ENCODE peak calls at places on chromosome X, in six cellular contexts. R, A, O, I, X and J are unnamed samples.

GRCh38 chrX:38220936-38221386 is 290 bp upstream of the SRPX start:
- DNase-seq in R (no peak), A (no peak), O (no peak), I (peak; percentile 48), X (peak; percentile 24), J (peak; percentile 58)

GRCh38 chrX:29281078-29281742 is 694.0 kb downstream of the IL1RAPL1 start:
- DNase-seq in R (no peak), A (no peak), O (no peak), I (no peak), X (no peak), J (no peak)

GRCh38 chrX:45001038-45001437 is 128.1 kb downstream of the KDM6A start:
- DNase-seq in R (no peak), A (no peak), O (no peak), I (no peak), X (no peak), J (no peak)

GRCh38 chrX:9317174-9317573 is 147.7 kb upstream of the TBL1X start:
- DNase-seq in R (no peak), A (no peak), O (no peak), I (no peak), X (no peak), J (no peak)

GRCh38 chrX:67718926-67719325 is 175.1 kb downstream of the AR start:
- DNase-seq in R (no peak), A (no peak), O (no peak), I (no peak), X (no peak), J (no peak)

GRCh38 chrX:48511561-48511960 is 2.8 kb downstream of the PORCN start:
- DNase-seq in R (no peak), A (no peak), O (no peak), I (peak; percentile 22), X (no peak), J (no peak)

GRCh38 chrX:6732101-6732500 is 197.2 kb upstream of the VCX3A start:
- DNase-seq in R (no peak), A (no peak), O (no peak), I (no peak), X (no peak), J (no peak)

GRCh38 chrX:49120104-49120503 is 3.4 kb downstream of the GPKOW start:
- DNase-seq in R (peak; percentile 15), A (no peak), O (no peak), I (peak; percentile 4), X (no peak), J (no peak)

GRCh38 chrX:131614241-131614640 is 70.4 kb downstream of the OR13H1 start:
- DNase-seq in R (no peak), A (no peak), O (no peak), I (no peak), X (no peak), J (no peak)

GRCh38 chrX:30876367-30876766 is 12.7 kb downstream of the TAB3 start:
- DNase-seq in R (no peak), A (no peak), O (no peak), I (no peak), X (no peak), J (no peak)

GRCh38 chrX:42515939-42516338 is 262.0 kb downstream of the PPP1R2C start:
- DNase-seq in R (no peak), A (no peak), O (no peak), I (peak; percentile 29), X (no peak), J (no peak)

GRCh38 chrX:108307408-108308085 is 130.7 kb downstream of the COL4A6 start:
- DNase-seq in R (no peak), A (no peak), O (no peak), I (peak; percentile 48), X (no peak), J (no peak)

GRCh38 chrX:129983575-129984131 is 1.2 kb downstream of the BCORL1 start:
- DNase-seq in R (peak; percentile 17), A (no peak), O (no peak), I (no peak), X (no peak), J (no peak)

GRCh38 chrX:10769165-10769564 is 148.8 kb upstream of the MID1 start:
- DNase-seq in R (peak; percentile 27), A (peak; percentile 40), O (no peak), I (peak; percentile 58), X (no peak), J (peak; percentile 36)

GRCh38 chrX:24360272-24360671 is at the start of gene SUPT20HL1:
- DNase-seq in R (no peak), A (no peak), O (no peak), I (no peak), X (no peak), J (no peak)

GRCh38 chrX:154002215-154002719 is 17.4 kb downstream of the IRAK1 start:
- DNase-seq in R (no peak), A (no peak), O (peak; percentile 49), I (peak; percentile 47), X (peak; percentile 39), J (no peak)

GRCh38 chrX:23779025-23779424 is 3.9 kb upstream of the SAT1 start:
- DNase-seq in R (no peak), A (peak; percentile 70), O (no peak), I (peak; percentile 69), X (no peak), J (no peak)

GRCh38 chrX:69321006-69321655 is 155.9 kb upstream of the PJA1 start:
- DNase-seq in R (no peak), A (no peak), O (no peak), I (no peak), X (no peak), J (no peak)

GRCh38 chrX:139207655-139208054 is 322.9 kb upstream of the F9 start:
- DNase-seq in R (no peak), A (no peak), O (no peak), I (no peak), X (no peak), J (no peak)

GRCh38 chrX:130829526-130830515 is 73.2 kb downstream of the ENOX2 start:
- DNase-seq in R (no peak), A (no peak), O (no peak), I (no peak), X (no peak), J (peak; percentile 78)

GRCh38 chrX:65196758-65197371 is 220.6 kb upstream of the ZC4H2 start:
- DNase-seq in R (no peak), A (no peak), O (no peak), I (no peak), X (no peak), J (no peak)

GRCh38 chrX:51496501-51497291 is at the start of gene NUDT11:
- DNase-seq in R (no peak), A (peak; percentile 12), O (no peak), I (peak; percentile 66), X (peak; percentile 51), J (no peak)

GRCh38 chrX:2516612-2517011 is 15.8 kb upstream of the DHRSX start:
- DNase-seq in R (peak; percentile 19), A (no peak), O (no peak), I (no peak), X (no peak), J (no peak)

GRCh38 chrX:17266171-17266570 is 108.8 kb upstream of the NHS start:
- DNase-seq in R (no peak), A (no peak), O (no peak), I (no peak), X (no peak), J (no peak)

GRCh38 chrX:149472620-149473019 is 32.5 kb downstream of the IDS start:
- DNase-seq in R (no peak), A (no peak), O (no peak), I (no peak), X (no peak), J (peak; percentile 50)

GRCh38 chrX:48896611-48897011 is 957 bp downstream of the TIMM17B start:
- DNase-seq in R (no peak), A (no peak), O (no peak), I (peak; percentile 25), X (peak; percentile 4), J (no peak)

GRCh38 chrX:54920610-54921426 is at the start of gene TRO:
- DNase-seq in R (no peak), A (no peak), O (no peak), I (no peak), X (no peak), J (no peak)

GRCh38 chrX:97490656-97491055 is 606.9 kb downstream of the RPA4 start:
- DNase-seq in R (no peak), A (no peak), O (no peak), I (no peak), X (no peak), J (no peak)

GRCh38 chrX:51420610-51421009 is 75.8 kb downstream of the NUDT11 start:
- DNase-seq in R (peak; percentile 73), A (peak; percentile 2), O (no peak), I (peak; percentile 51), X (no peak), J (peak; percentile 14)